ENCODE peak calls at places on chromosomes 2 and 18, in eight cellular contexts. Z, X, E, P, J, A, F and O are unnamed samples.

GRCh38 chr2:208183526-208183925 is 6.3 kb downstream of the C2orf80 start:
- DNase-seq in Z (no peak), X (no peak), E (no peak), P (no peak), J (no peak), A (no peak), F (no peak), O (no peak)

GRCh38 chr2:80030135-80030534 is 274.4 kb downstream of the LRRTM1 start:
- DNase-seq in Z (no peak), X (no peak), E (no peak), P (no peak), J (no peak), A (no peak), F (no peak), O (no peak)

GRCh38 chr2:151638188-151638933 is 95.9 kb downstream of the NEB start:
- DNase-seq in Z (no peak), X (no peak), E (peak; percentile 10), P (no peak), J (no peak), A (no peak), F (peak; percentile 33), O (no peak)

GRCh38 chr2:7732497-7732896 is 815.3 kb downstream of the RNF144A start:
- DNase-seq in Z (no peak), X (no peak), E (no peak), P (no peak), J (no peak), A (no peak), F (no peak), O (no peak)

GRCh38 chr2:172100080-172101007 is 2.4 kb downstream of the DLX2 start:
- DNase-seq in Z (no peak), X (no peak), E (no peak), P (no peak), J (no peak), A (no peak), F (no peak), O (no peak)

GRCh38 chr2:156803243-156803642 is 367.1 kb downstream of the GPD2 start:
- DNase-seq in Z (no peak), X (no peak), E (no peak), P (no peak), J (peak; percentile 2), A (no peak), F (no peak), O (no peak)

GRCh38 chr2:27306657-27307544 is 1.3 kb downstream of the UCN start:
- DNase-seq in Z (no peak), X (no peak), E (peak; percentile 19), P (peak; percentile 39), J (no peak), A (no peak), F (no peak), O (peak; percentile 25)

GRCh38 chr2:20934226-20934625 is 109.6 kb downstream of the APOB start:
- DNase-seq in Z (no peak), X (no peak), E (no peak), P (no peak), J (no peak), A (no peak), F (no peak), O (no peak)

GRCh38 chr2:128300151-128300550 is 18.5 kb downstream of the HS6ST1 start:
- DNase-seq in Z (no peak), X (no peak), E (no peak), P (no peak), J (no peak), A (peak; percentile 7), F (no peak), O (no peak)

GRCh38 chr2:232389327-232389726 is 10.8 kb downstream of the ALPP start:
- DNase-seq in Z (no peak), X (no peak), E (no peak), P (no peak), J (no peak), A (no peak), F (no peak), O (no peak)

GRCh38 chr2:121376851-121377250 is 91.8 kb upstream of the TFCP2L1 start:
- DNase-seq in Z (no peak), X (no peak), E (no peak), P (no peak), J (no peak), A (no peak), F (no peak), O (no peak)

GRCh38 chr18:5894613-5895299 is 566 bp downstream of the TMEM200C start:
- DNase-seq in Z (no peak), X (peak; percentile 11), E (no peak), P (no peak), J (peak; percentile 5), A (peak; percentile 14), F (no peak), O (peak; percentile 23)

GRCh38 chr2:69177785-69178636 is 165.0 kb downstream of the ANTXR1 start:
- DNase-seq in Z (peak; percentile 88), X (peak; percentile 76), E (no peak), P (no peak), J (peak; percentile 58), A (peak; percentile 95), F (no peak), O (peak; percentile 94)

GRCh38 chr2:224416656-224417360 is 14.9 kb upstream of the FAM124B start:
- DNase-seq in Z (no peak), X (no peak), E (no peak), P (no peak), J (no peak), A (no peak), F (no peak), O (no peak)

GRCh38 chr2:196640031-196640548 is 575 bp downstream of the CCDC150 start:
- DNase-seq in Z (no peak), X (no peak), E (no peak), P (no peak), J (no peak), A (no peak), F (no peak), O (no peak)

GRCh38 chr2:239178954-239179353 is 221.9 kb downstream of the HDAC4 start:
- DNase-seq in Z (no peak), X (no peak), E (no peak), P (no peak), J (no peak), A (no peak), F (no peak), O (peak; percentile 16)

GRCh38 chr2:37874470-37874869 is 50.6 kb upstream of the RMDN2 start:
- DNase-seq in Z (no peak), X (no peak), E (no peak), P (no peak), J (no peak), A (no peak), F (no peak), O (no peak)

GRCh38 chr2:70357076-70358071 is 55.5 kb upstream of the FAM136A start:
- DNase-seq in Z (no peak), X (no peak), E (no peak), P (no peak), J (no peak), A (no peak), F (no peak), O (no peak)

GRCh38 chr2:154392256-154392655 is 306.2 kb upstream of the KCNJ3 start:
- DNase-seq in Z (no peak), X (no peak), E (no peak), P (no peak), J (no peak), A (no peak), F (no peak), O (no peak)

GRCh38 chr2:69298261-69298660 is 88.8 kb downstream of the GFPT1 start:
- DNase-seq in Z (no peak), X (no peak), E (no peak), P (no peak), J (no peak), A (no peak), F (no peak), O (no peak)

GRCh38 chr2:100178085-100178788 is 35.8 kb upstream of the AFF3 start:
- DNase-seq in Z (peak; percentile 88), X (no peak), E (no peak), P (no peak), J (peak; percentile 46), A (no peak), F (no peak), O (peak; percentile 36)

GRCh38 chr2:235670974-235671787 is 177.3 kb downstream of the AGAP1 start:
- DNase-seq in Z (no peak), X (no peak), E (no peak), P (no peak), J (no peak), A (peak; percentile 40), F (no peak), O (no peak)

GRCh38 chr2:130872276-130873125 is 35.8 kb downstream of the ARHGEF4 start:
- DNase-seq in Z (no peak), X (no peak), E (no peak), P (no peak), J (no peak), A (no peak), F (no peak), O (no peak)

GRCh38 chr2:12177052-12177994 is 430.9 kb downstream of the LPIN1 start:
- DNase-seq in Z (no peak), X (peak; percentile 71), E (peak; percentile 4), P (no peak), J (no peak), A (peak; percentile 58), F (no peak), O (peak; percentile 43)

GRCh38 chr2:176146645-176147044 is 4.7 kb upstream of the HOXD4 start:
- DNase-seq in Z (no peak), X (no peak), E (no peak), P (no peak), J (no peak), A (no peak), F (no peak), O (no peak)

GRCh38 chr2:32136097-32136496 is 29.6 kb upstream of the SLC30A6 start:
- DNase-seq in Z (no peak), X (no peak), E (no peak), P (no peak), J (no peak), A (no peak), F (no peak), O (no peak)

GRCh38 chr18:27235218-27235870 is 50.2 kb upstream of the CHST9 start:
- DNase-seq in Z (no peak), X (no peak), E (no peak), P (no peak), J (no peak), A (no peak), F (no peak), O (no peak)

GRCh38 chr2:173058673-173059072 is 17.0 kb upstream of the MAP3K20 start:
- DNase-seq in Z (no peak), X (no peak), E (no peak), P (no peak), J (no peak), A (no peak), F (no peak), O (no peak)

GRCh38 chr2:181678033-181678586 is 2.2 kb downstream of the NEUROD1 start:
- DNase-seq in Z (no peak), X (peak; percentile 70), E (peak; percentile 42), P (peak; percentile 43), J (peak; percentile 55), A (peak; percentile 39), F (peak; percentile 47), O (peak; percentile 71)

GRCh38 chr2:10297950-10298349 is 4.8 kb upstream of the HPCAL1 start:
- DNase-seq in Z (no peak), X (peak; percentile 57), E (no peak), P (peak; percentile 45), J (peak; percentile 20), A (peak; percentile 67), F (peak; percentile 39), O (peak; percentile 57)

GRCh38 chr2:222569826-222570225 is 86.1 kb downstream of the FARSB start:
- DNase-seq in Z (no peak), X (no peak), E (no peak), P (no peak), J (no peak), A (no peak), F (no peak), O (no peak)

GRCh38 chr2:105989070-105989469 is 205.0 kb downstream of the UXS1 start:
- DNase-seq in Z (no peak), X (no peak), E (no peak), P (no peak), J (no peak), A (no peak), F (no peak), O (no peak)

GRCh38 chr2:214169736-214170135 is 241.1 kb upstream of the VWC2L start:
- DNase-seq in Z (no peak), X (no peak), E (no peak), P (no peak), J (no peak), A (no peak), F (no peak), O (no peak)

GRCh38 chr2:8527031-8527430 is 154.8 kb upstream of the ID2 start:
- DNase-seq in Z (no peak), X (no peak), E (no peak), P (no peak), J (no peak), A (no peak), F (no peak), O (no peak)